ENCODE peak calls at places on chromosomes 4 and X, in seven cellular contexts. K is foreskin fibroblast; P is neural progenitor cell; V is activated naive CD8-positive, alpha-beta T cell treated with anti-CD3 and anti-CD28 coated beads, Interleukin-2, amount 50 U/mL, for 24 hours; I is nephron progenitor cell; N is Caki2; M is T-helper 9 cell. G is an unnamed sample.

GRCh38 chr4:174654634-174655033 is 132.3 kb upstream of the HPGD start:
- DNase-seq in K (no peak), P (no peak), V (no peak), I (no peak), N (no peak), M (no peak), G (no peak)

GRCh38 chrX:38879631-38880220 is 78.5 kb downstream of the MID1IP1 start:
- DNase-seq in K (no peak), P (no peak), V (no peak), I (no peak), N (no peak), M (no peak), G (no peak)

GRCh38 chrX:41600266-41600665 is 88.5 kb upstream of the GPR34 start:
- DNase-seq in K (peak; percentile 52), P (peak; percentile 11), V (no peak), I (no peak), N (peak; percentile 41), M (no peak), G (peak; percentile 82)

GRCh38 chrX:3639236-3639635 is 74.2 kb downstream of the PRKX start:
- DNase-seq in K (no peak), P (no peak), V (no peak), I (no peak), N (no peak), M (no peak), G (no peak)

GRCh38 chr4:141643557-141643956 is 7.2 kb downstream of the IL15 start:
- DNase-seq in K (peak; percentile 89), P (no peak), V (no peak), I (no peak), N (peak; percentile 77), M (no peak), G (peak; percentile 96)

GRCh38 chr4:15765910-15766703 is 12.0 kb upstream of the CD38 start:
- DNase-seq in K (no peak), P (no peak), V (no peak), I (no peak), N (no peak), M (peak; percentile 32), G (peak; percentile 41)

GRCh38 chrX:10156199-10157031 is at the start of gene CLCN4:
- DNase-seq in K (peak; percentile 66), P (peak; percentile 74), V (no peak), I (peak; percentile 55), N (peak; percentile 57), M (no peak), G (peak; percentile 37)

GRCh38 chr4:108917255-108917654 is 154.4 kb upstream of the ETNPPL start:
- DNase-seq in K (no peak), P (no peak), V (no peak), I (no peak), N (no peak), M (no peak), G (no peak)

GRCh38 chr4:45621926-45622325 is 501.9 kb downstream of the GABRG1 start:
- DNase-seq in K (no peak), P (no peak), V (no peak), I (no peak), N (peak; percentile 8), M (no peak), G (peak; percentile 34)

GRCh38 chr4:108930186-108930585 is 167.3 kb upstream of the ETNPPL start:
- DNase-seq in K (no peak), P (no peak), V (no peak), I (no peak), N (no peak), M (no peak), G (no peak)

GRCh38 chr4:61886180-61886579 is 686.1 kb downstream of the ADGRL3 start:
- DNase-seq in K (no peak), P (no peak), V (no peak), I (no peak), N (no peak), M (no peak), G (no peak)

GRCh38 chrX:116436358-116436816 is at the start of gene SLC6A14:
- DNase-seq in K (no peak), P (no peak), V (no peak), I (peak; percentile 1), N (no peak), M (no peak), G (no peak)

GRCh38 chrX:23901805-23902204 is 5.9 kb downstream of the APOO start:
- DNase-seq in K (peak; percentile 80), P (peak; percentile 88), V (peak; percentile 12), I (peak; percentile 21), N (peak; percentile 67), M (no peak), G (peak; percentile 84)